ENCODE peak calls at places on chromosomes 5 and 9, in eight cellular contexts. I is T-helper 17 cell, L is GM13977, S is HT-29, Z is MM.1S, P is ovary, M is DMS 273 treated with DMSO at 0.1 percent for 48 hours, Y is T-cell. X is an unnamed sample.

GRCh38 chr9:121213136-121213806 is 11.6 kb upstream of the RAB14 start:
- DNase-seq in I (peak), L (peak), S (peak), Z (peak), P (peak), M (peak), Y (peak), X (peak)

GRCh38 chr5:59660737-59661136 is 232.8 kb downstream of the PDE4D start:
- DNase-seq in I (no peak), L (peak), S (peak), Z (peak), P (no peak), M (peak), Y (no peak), X (no peak)

GRCh38 chr9:35002623-35003022 is 13.1 kb downstream of the DNAJB5 start:
- DNase-seq in I (no peak), L (peak), S (no peak), Z (no peak), P (no peak), M (no peak), Y (no peak), X (no peak)

GRCh38 chr9:125343518-125344284 is 82.1 kb downstream of the GAPVD1 start:
- DNase-seq in I (no peak), L (no peak), S (no peak), Z (no peak), P (no peak), M (no peak), Y (no peak), X (no peak)

GRCh38 chr5:150186796-150187356 is 3.0 kb upstream of the SLC6A7 start:
- DNase-seq in I (no peak), L (no peak), S (no peak), Z (no peak), P (no peak), M (no peak), Y (no peak), X (no peak)

GRCh38 chr5:151063590-151063989 is 17.2 kb downstream of the TNIP1 start:
- DNase-seq in I (no peak), L (no peak), S (no peak), Z (no peak), P (no peak), M (no peak), Y (no peak), X (no peak)

GRCh38 chr9:135512241-135512603 is 9.0 kb upstream of the LCN1 start:
- DNase-seq in I (no peak), L (no peak), S (no peak), Z (no peak), P (no peak), M (no peak), Y (no peak), X (no peak)

GRCh38 chr5:68924490-68925145 is 169.2 kb upstream of the SLC30A5 start:
- DNase-seq in I (no peak), L (no peak), S (no peak), Z (no peak), P (no peak), M (no peak), Y (no peak), X (no peak)

GRCh38 chr9:88307136-88307535 is 81.1 kb upstream of the SPIN1 start:
- DNase-seq in I (no peak), L (no peak), S (no peak), Z (no peak), P (no peak), M (no peak), Y (no peak), X (no peak)

GRCh38 chr5:61822584-61822983 is 483.4 kb upstream of the KIF2A start:
- DNase-seq in I (no peak), L (no peak), S (no peak), Z (no peak), P (no peak), M (no peak), Y (no peak), X (no peak)

GRCh38 chr9:125272697-125273096 is 11.1 kb downstream of the GAPVD1 start:
- DNase-seq in I (no peak), L (no peak), S (peak), Z (no peak), P (no peak), M (no peak), Y (no peak), X (no peak)

GRCh38 chr9:82127993-82128710 is 139.6 kb downstream of the SPATA31D1 start:
- DNase-seq in I (no peak), L (peak), S (no peak), Z (peak), P (no peak), M (peak), Y (no peak), X (no peak)